ENCODE peak calls at places on chromosomes 6 and 20, in ten cellular contexts. One of them, this sample, is unnamed.

GRCh38 chr20:23655551-23656211 is 17.9 kb upstream of the CST3 start:
- DNase-seq in hepatocyte: no peak
- DNase-seq in mesenchymal stem cell: no peak
- DNase-seq in sigmoid colon: peak; percentile 85
- DNase-seq in NB4: peak; percentile 62
- DNase-seq in lower lobe of right lung: peak; percentile 84
- DNase-seq in Karpas-422: no peak
- DNase-seq in ovary: peak; percentile 67
- DNase-seq in heart left ventricle: peak; percentile 66
- DNase-seq in fibroblast of pulmonary artery: no peak
- DNase-seq in this sample: no peak

GRCh38 chr6:85186546-85187170 is 263.2 kb upstream of the NT5E start:
- DNase-seq in hepatocyte: no peak
- DNase-seq in mesenchymal stem cell: no peak
- DNase-seq in sigmoid colon: no peak
- DNase-seq in NB4: no peak
- DNase-seq in lower lobe of right lung: no peak
- DNase-seq in Karpas-422: no peak
- DNase-seq in ovary: no peak
- DNase-seq in heart left ventricle: no peak
- DNase-seq in fibroblast of pulmonary artery: peak; percentile 69
- DNase-seq in this sample: peak; percentile 27

GRCh38 chr20:50582591-50583234 is 72.5 kb downstream of the PTPN1 start:
- DNase-seq in hepatocyte: no peak
- DNase-seq in mesenchymal stem cell: no peak
- DNase-seq in sigmoid colon: no peak
- DNase-seq in NB4: no peak
- DNase-seq in lower lobe of right lung: peak; percentile 39
- DNase-seq in Karpas-422: no peak
- DNase-seq in ovary: peak; percentile 47
- DNase-seq in heart left ventricle: no peak
- DNase-seq in fibroblast of pulmonary artery: no peak
- DNase-seq in this sample: no peak

GRCh38 chr6:33799714-33800113 is 4.1 kb downstream of the MLN start:
- DNase-seq in hepatocyte: no peak
- DNase-seq in mesenchymal stem cell: no peak
- DNase-seq in sigmoid colon: no peak
- DNase-seq in NB4: no peak
- DNase-seq in lower lobe of right lung: no peak
- DNase-seq in Karpas-422: no peak
- DNase-seq in ovary: no peak
- DNase-seq in heart left ventricle: no peak
- DNase-seq in fibroblast of pulmonary artery: no peak
- DNase-seq in this sample: peak; percentile 56

GRCh38 chr20:57211949-57212889 is 54.2 kb downstream of the BMP7 start:
- DNase-seq in hepatocyte: peak; percentile 90
- DNase-seq in mesenchymal stem cell: peak; percentile 74
- DNase-seq in sigmoid colon: peak; percentile 91
- DNase-seq in NB4: no peak
- DNase-seq in lower lobe of right lung: no peak
- DNase-seq in Karpas-422: no peak
- DNase-seq in ovary: peak; percentile 67
- DNase-seq in heart left ventricle: peak; percentile 59
- DNase-seq in fibroblast of pulmonary artery: peak; percentile 69
- DNase-seq in this sample: peak; percentile 50

GRCh38 chr6:100818066-100818465 is 63.1 kb downstream of the ASCC3 start:
- DNase-seq in hepatocyte: no peak
- DNase-seq in mesenchymal stem cell: no peak
- DNase-seq in sigmoid colon: no peak
- DNase-seq in NB4: no peak
- DNase-seq in lower lobe of right lung: no peak
- DNase-seq in Karpas-422: no peak
- DNase-seq in ovary: no peak
- DNase-seq in heart left ventricle: no peak
- DNase-seq in fibroblast of pulmonary artery: peak; percentile 9
- DNase-seq in this sample: no peak

GRCh38 chr6:153208706-153209105 is 77.6 kb upstream of the RGS17 start:
- DNase-seq in hepatocyte: no peak
- DNase-seq in mesenchymal stem cell: no peak
- DNase-seq in sigmoid colon: no peak
- DNase-seq in NB4: no peak
- DNase-seq in lower lobe of right lung: no peak
- DNase-seq in Karpas-422: no peak
- DNase-seq in ovary: no peak
- DNase-seq in heart left ventricle: peak; percentile 34
- DNase-seq in fibroblast of pulmonary artery: no peak
- DNase-seq in this sample: no peak

GRCh38 chr6:39020136-39020535 is 28.4 kb upstream of the GLP1R start:
- DNase-seq in hepatocyte: no peak
- DNase-seq in mesenchymal stem cell: no peak
- DNase-seq in sigmoid colon: no peak
- DNase-seq in NB4: no peak
- DNase-seq in lower lobe of right lung: no peak
- DNase-seq in Karpas-422: no peak
- DNase-seq in ovary: no peak
- DNase-seq in heart left ventricle: no peak
- DNase-seq in fibroblast of pulmonary artery: no peak
- DNase-seq in this sample: no peak

GRCh38 chr6:14559754-14560527 is 442.4 kb downstream of the CD83 start:
- DNase-seq in hepatocyte: peak; percentile 50
- DNase-seq in mesenchymal stem cell: no peak
- DNase-seq in sigmoid colon: no peak
- DNase-seq in NB4: no peak
- DNase-seq in lower lobe of right lung: no peak
- DNase-seq in Karpas-422: no peak
- DNase-seq in ovary: no peak
- DNase-seq in heart left ventricle: no peak
- DNase-seq in fibroblast of pulmonary artery: no peak
- DNase-seq in this sample: peak; percentile 31

GRCh38 chr20:9286501-9286900 is 217.6 kb downstream of the PLCB4 start:
- DNase-seq in hepatocyte: no peak
- DNase-seq in mesenchymal stem cell: no peak
- DNase-seq in sigmoid colon: no peak
- DNase-seq in NB4: no peak
- DNase-seq in lower lobe of right lung: no peak
- DNase-seq in Karpas-422: no peak
- DNase-seq in ovary: no peak
- DNase-seq in heart left ventricle: no peak
- DNase-seq in fibroblast of pulmonary artery: no peak
- DNase-seq in this sample: no peak

DNA sequence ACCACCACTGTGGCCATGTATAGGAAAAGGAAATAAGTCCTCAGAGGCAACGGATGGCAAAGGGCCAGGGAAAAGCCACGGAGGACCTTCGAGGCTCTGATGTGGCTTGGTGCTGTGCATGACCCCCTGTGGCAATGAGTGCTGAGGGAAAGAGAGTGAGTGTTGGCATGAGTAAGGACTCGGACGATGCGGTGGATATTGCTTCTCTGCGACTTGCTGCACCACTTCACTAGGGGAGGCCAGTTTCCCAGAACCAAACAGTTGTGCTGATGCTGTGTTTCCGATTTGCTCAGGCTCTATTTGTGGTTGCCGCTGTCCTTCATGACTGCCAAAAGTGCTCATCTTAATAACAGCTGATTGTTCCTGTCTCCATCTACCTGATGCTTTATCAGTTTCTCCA is 170.7 kb downstream of the HIVEP2 start:
- DNase-seq in hepatocyte: no peak
- DNase-seq in mesenchymal stem cell: no peak
- DNase-seq in sigmoid colon: no peak
- DNase-seq in NB4: no peak
- DNase-seq in lower lobe of right lung: no peak
- DNase-seq in Karpas-422: no peak
- DNase-seq in ovary: no peak
- DNase-seq in heart left ventricle: no peak
- DNase-seq in fibroblast of pulmonary artery: no peak
- DNase-seq in this sample: no peak
- H3K4me3 ChIP-seq in hepatocyte: no peak overlapping the region
- H3K4me3 ChIP-seq in mesenchymal stem cell: no peak overlapping the region
- H3K4me3 ChIP-seq in sigmoid colon: no peak overlapping the region
- H3K4me3 ChIP-seq in NB4: no peak overlapping the region
- H3K4me3 ChIP-seq in lower lobe of right lung: no peak overlapping the region
- H3K4me3 ChIP-seq in Karpas-422: no peak overlapping the region
- H3K4me3 ChIP-seq in ovary: no peak overlapping the region
- H3K4me3 ChIP-seq in heart left ventricle: no peak overlapping the region
- H3K4me3 ChIP-seq in fibroblast of pulmonary artery: no peak overlapping the region
- H3K4me3 ChIP-seq in this sample: no peak overlapping the region

DNA sequence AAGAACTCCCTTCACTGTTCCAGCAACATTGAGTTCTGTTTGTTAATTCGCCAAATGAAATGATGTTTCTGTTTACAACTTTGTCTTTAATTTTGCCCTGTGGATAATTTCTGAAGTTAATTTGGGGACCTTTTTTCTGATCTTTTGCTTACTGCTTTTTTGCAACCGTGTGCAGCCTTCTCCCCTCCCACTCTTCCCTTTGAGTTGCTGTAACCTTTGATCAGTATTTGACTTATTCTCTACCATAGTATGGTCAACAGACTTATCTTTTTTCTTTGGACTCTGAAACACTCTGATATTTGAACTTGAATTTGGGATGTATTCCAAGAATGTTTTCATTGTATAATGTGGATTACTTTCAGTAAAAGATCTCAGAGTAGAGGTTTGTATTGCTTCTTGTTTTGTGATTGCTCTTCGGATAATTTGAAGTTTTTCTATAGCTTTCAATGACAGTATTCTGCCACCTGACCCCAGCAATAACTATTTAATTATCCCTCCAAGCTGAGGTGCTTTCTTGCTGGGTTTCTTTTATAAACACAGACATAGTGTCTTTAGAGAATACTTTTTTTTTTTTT is 46.2 kb downstream of the LRRN4 start:
- DNase-seq in hepatocyte: no peak
- DNase-seq in mesenchymal stem cell: no peak
- DNase-seq in sigmoid colon: no peak
- DNase-seq in NB4: peak; percentile 21
- DNase-seq in lower lobe of right lung: no peak
- DNase-seq in Karpas-422: no peak
- DNase-seq in ovary: no peak
- DNase-seq in heart left ventricle: no peak
- DNase-seq in fibroblast of pulmonary artery: no peak
- DNase-seq in this sample: no peak
- H3K4me3 ChIP-seq in hepatocyte: peak overlapping the region; percentile 89
- H3K4me3 ChIP-seq in mesenchymal stem cell: peak overlapping the region; percentile 97
- H3K4me3 ChIP-seq in sigmoid colon: peak overlapping the region; percentile 94
- H3K4me3 ChIP-seq in NB4: peak overlapping the region; percentile 91
- H3K4me3 ChIP-seq in lower lobe of right lung: peak overlapping the region; percentile 88
- H3K4me3 ChIP-seq in Karpas-422: peak overlapping the region; percentile 94
- H3K4me3 ChIP-seq in ovary: peak overlapping the region; percentile 90
- H3K4me3 ChIP-seq in heart left ventricle: peak overlapping the region; percentile 84
- H3K4me3 ChIP-seq in fibroblast of pulmonary artery: peak overlapping the region; percentile 69
- H3K4me3 ChIP-seq in this sample: peak overlapping the region; percentile 80

DNA sequence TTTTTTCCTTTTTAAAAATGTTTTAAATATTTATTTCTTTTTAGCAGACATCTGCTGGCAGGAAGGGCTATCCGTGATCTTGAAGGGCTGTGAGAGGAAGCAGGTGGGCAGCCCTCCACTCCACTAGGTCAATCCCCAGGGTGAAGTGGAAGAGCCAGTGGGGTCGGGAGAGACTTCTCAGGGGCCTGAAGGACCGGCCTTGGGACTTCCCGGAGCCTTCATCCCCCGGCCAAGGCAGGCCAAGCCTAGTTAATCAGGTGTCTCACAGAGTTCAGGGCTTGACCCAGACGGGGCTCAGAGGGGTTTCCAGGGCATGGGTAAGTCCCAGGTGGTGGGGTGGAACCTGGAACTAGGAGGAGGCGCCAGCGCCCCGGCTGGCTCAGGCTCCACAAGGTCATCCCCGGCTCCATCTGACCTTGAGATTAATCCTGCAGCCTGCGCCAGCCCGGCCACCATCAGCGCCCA is 44.3 kb downstream of the MDFI start:
- DNase-seq in hepatocyte: no peak
- DNase-seq in mesenchymal stem cell: no peak
- DNase-seq in sigmoid colon: no peak
- DNase-seq in NB4: no peak
- DNase-seq in lower lobe of right lung: no peak
- DNase-seq in Karpas-422: no peak
- DNase-seq in ovary: peak; percentile 68
- DNase-seq in heart left ventricle: no peak
- DNase-seq in fibroblast of pulmonary artery: no peak
- DNase-seq in this sample: no peak
- H3K4me3 ChIP-seq in hepatocyte: no peak overlapping the region
- H3K4me3 ChIP-seq in mesenchymal stem cell: no peak overlapping the region
- H3K4me3 ChIP-seq in sigmoid colon: peak overlapping the region; percentile 43
- H3K4me3 ChIP-seq in NB4: no peak overlapping the region
- H3K4me3 ChIP-seq in lower lobe of right lung: peak overlapping the region; percentile 58
- H3K4me3 ChIP-seq in Karpas-422: no peak overlapping the region
- H3K4me3 ChIP-seq in ovary: no peak overlapping the region
- H3K4me3 ChIP-seq in heart left ventricle: peak overlapping the region; percentile 54
- H3K4me3 ChIP-seq in fibroblast of pulmonary artery: no peak overlapping the region
- H3K4me3 ChIP-seq in this sample: no peak overlapping the region

GRCh38 chr6:31836036-31836675 is 8.6 kb downstream of the HSPA1B start:
- DNase-seq in hepatocyte: no peak
- DNase-seq in mesenchymal stem cell: no peak
- DNase-seq in sigmoid colon: no peak
- DNase-seq in NB4: no peak
- DNase-seq in lower lobe of right lung: no peak
- DNase-seq in Karpas-422: peak; percentile 58
- DNase-seq in ovary: no peak
- DNase-seq in heart left ventricle: no peak
- DNase-seq in fibroblast of pulmonary artery: no peak
- DNase-seq in this sample: no peak

GRCh38 chr6:31831350-31832215 is 4.0 kb downstream of the HSPA1B start:
- DNase-seq in hepatocyte: no peak
- DNase-seq in mesenchymal stem cell: peak; percentile 15
- DNase-seq in sigmoid colon: no peak
- DNase-seq in NB4: peak; percentile 67
- DNase-seq in lower lobe of right lung: peak; percentile 37
- DNase-seq in Karpas-422: no peak
- DNase-seq in ovary: peak; percentile 30
- DNase-seq in heart left ventricle: no peak
- DNase-seq in fibroblast of pulmonary artery: no peak
- DNase-seq in this sample: no peak

GRCh38 chr6:31834704-31835375 is 7.3 kb downstream of the HSPA1B start:
- DNase-seq in hepatocyte: peak; percentile 86
- DNase-seq in mesenchymal stem cell: no peak
- DNase-seq in sigmoid colon: peak; percentile 86
- DNase-seq in NB4: peak; percentile 86
- DNase-seq in lower lobe of right lung: peak; percentile 83
- DNase-seq in Karpas-422: peak; percentile 69
- DNase-seq in ovary: peak; percentile 85
- DNase-seq in heart left ventricle: peak; percentile 83
- DNase-seq in fibroblast of pulmonary artery: no peak
- DNase-seq in this sample: no peak

GRCh38 chr6:31836676-31837611 is 9.4 kb downstream of the HSPA1B start:
- DNase-seq in hepatocyte: peak; percentile 49
- DNase-seq in mesenchymal stem cell: peak; percentile 68
- DNase-seq in sigmoid colon: no peak
- DNase-seq in NB4: peak; percentile 50
- DNase-seq in lower lobe of right lung: no peak
- DNase-seq in Karpas-422: peak; percentile 62
- DNase-seq in ovary: no peak
- DNase-seq in heart left ventricle: no peak
- DNase-seq in fibroblast of pulmonary artery: peak; percentile 48
- DNase-seq in this sample: no peak

DNA sequence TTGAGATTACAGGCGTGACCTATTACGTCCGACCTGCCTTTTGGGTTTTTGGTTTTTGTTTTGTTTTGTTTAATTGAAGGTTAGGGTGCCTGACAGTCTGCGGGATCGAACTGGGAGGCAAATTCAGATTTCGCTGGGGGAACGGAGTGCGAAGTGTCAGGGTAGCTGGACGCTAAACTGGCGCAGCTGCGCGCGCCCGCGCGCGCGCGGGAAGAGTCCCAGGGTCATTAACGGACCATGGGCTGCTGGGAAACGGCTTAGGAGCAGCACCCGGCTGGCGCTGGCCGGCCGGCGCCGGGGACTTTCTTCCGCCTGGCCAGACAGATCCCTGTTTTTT is 6.8 kb downstream of the HSPA1B start:
- DNase-seq in hepatocyte: peak; percentile 94
- DNase-seq in mesenchymal stem cell: peak; percentile 89
- DNase-seq in sigmoid colon: peak; percentile 93
- DNase-seq in NB4: peak; percentile 93
- DNase-seq in lower lobe of right lung: peak; percentile 90
- DNase-seq in Karpas-422: peak; percentile 93
- DNase-seq in ovary: peak; percentile 93
- DNase-seq in heart left ventricle: peak; percentile 90
- DNase-seq in fibroblast of pulmonary artery: peak; percentile 85
- DNase-seq in this sample: peak; percentile 55
- H3K4me3 ChIP-seq in hepatocyte: peak overlapping the region; percentile 62
- H3K4me3 ChIP-seq in mesenchymal stem cell: peak overlapping the region; percentile 100
- H3K4me3 ChIP-seq in sigmoid colon: peak overlapping the region; percentile 66
- H3K4me3 ChIP-seq in NB4: peak overlapping the region; percentile 98
- H3K4me3 ChIP-seq in lower lobe of right lung: peak overlapping the region; percentile 78
- H3K4me3 ChIP-seq in Karpas-422: peak overlapping the region; percentile 99
- H3K4me3 ChIP-seq in ovary: peak overlapping the region; percentile 97
- H3K4me3 ChIP-seq in heart left ventricle: peak overlapping the region; percentile 80
- H3K4me3 ChIP-seq in fibroblast of pulmonary artery: peak overlapping the region; percentile 80
- H3K4me3 ChIP-seq in this sample: peak overlapping the region; percentile 89